ENCODE peak calls at places on chromosomes 3 and 15, in six cellular contexts. S, B, X, T, W and Q are unnamed samples.

GRCh38 chr3:158103131-158103955 is 2.9 kb downstream of the SHOX2 start:
- DNase-seq in S (no peak), B (no peak), X (no peak), T (no peak), W (peak), Q (no peak)

GRCh38 chr3:141115752-141116541 is 64.8 kb downstream of the SPSB4 start:
- DNase-seq in S (no peak), B (peak), X (no peak), T (no peak), W (peak), Q (peak)

GRCh38 chr3:163490119-163490518 is 1588.2 kb downstream of the SI start:
- DNase-seq in S (peak), B (no peak), X (no peak), T (peak), W (peak), Q (peak)

GRCh38 chr3:113117511-113118302 is 93.7 kb upstream of the BOC start:
- DNase-seq in S (no peak), B (no peak), X (peak), T (no peak), W (peak), Q (peak)

GRCh38 chr3:185823280-185824044 is 1.4 kb downstream of the IGF2BP2 start:
- DNase-seq in S (peak), B (no peak), X (no peak), T (no peak), W (peak), Q (peak)

GRCh38 chr3:185175370-185175987 is 22.6 kb upstream of the C3orf70 start:
- DNase-seq in S (peak), B (peak), X (no peak), T (no peak), W (peak), Q (peak)

GRCh38 chr15:92415639-92416297 is 22.1 kb downstream of the ST8SIA2 start:
- DNase-seq in S (no peak), B (no peak), X (no peak), T (no peak), W (no peak), Q (no peak)

GRCh38 chr3:173354124-173354523 is 43.4 kb upstream of the NLGN1 start:
- DNase-seq in S (no peak), B (no peak), X (no peak), T (no peak), W (no peak), Q (no peak)

GRCh38 chr3:122024800-122025199 is 2.8 kb upstream of the ILDR1 start:
- DNase-seq in S (no peak), B (no peak), X (no peak), T (no peak), W (no peak), Q (no peak)

GRCh38 chr3:187919018-187919417 is 173.8 kb upstream of the BCL6 start:
- DNase-seq in S (no peak), B (no peak), X (no peak), T (peak), W (no peak), Q (no peak)

GRCh38 chr3:123547881-123548534 is 36.8 kb downstream of the HACD2 start:
- DNase-seq in S (no peak), B (no peak), X (no peak), T (no peak), W (no peak), Q (peak)

GRCh38 chr3:168047190-168047795 is 48.4 kb downstream of the GOLIM4 start:
- DNase-seq in S (peak), B (no peak), X (peak), T (peak), W (peak), Q (peak)

GRCh38 chr15:72968531-72968922 is 83.7 kb upstream of the NEO1 start:
- DNase-seq in S (no peak), B (no peak), X (no peak), T (no peak), W (peak), Q (no peak)

GRCh38 chr15:83030021-83030420 is 18.6 kb upstream of the C15orf40 start:
- DNase-seq in S (no peak), B (no peak), X (no peak), T (no peak), W (no peak), Q (peak)

GRCh38 chr15:60798821-60799220 is 319.9 kb upstream of the ICE2 start:
- DNase-seq in S (no peak), B (no peak), X (peak), T (no peak), W (peak), Q (peak)

GRCh38 chr3:132777171-132777570 is 55.0 kb upstream of the NPHP3 start:
- DNase-seq in S (no peak), B (no peak), X (no peak), T (no peak), W (no peak), Q (no peak)

GRCh38 chr3:177126015-177126773 is 71.1 kb downstream of the TBL1XR1 start:
- DNase-seq in S (no peak), B (no peak), X (no peak), T (no peak), W (peak), Q (peak)

GRCh38 chr3:148178508-148178907 is 519.2 kb upstream of the AGTR1 start:
- DNase-seq in S (no peak), B (no peak), X (no peak), T (no peak), W (no peak), Q (no peak)

GRCh38 chr3:102339671-102340070 is 95.1 kb upstream of the ZPLD1 start:
- DNase-seq in S (no peak), B (no peak), X (no peak), T (no peak), W (no peak), Q (no peak)

GRCh38 chr15:74956648-74957300 is at the start of gene RPP25:
- DNase-seq in S (peak), B (peak), X (no peak), T (peak), W (peak), Q (peak)

GRCh38 chr3:122938756-122939425 is 88.7 kb downstream of the SEMA5B start:
- DNase-seq in S (no peak), B (peak), X (no peak), T (no peak), W (no peak), Q (peak)

GRCh38 chr3:100245932-100246331 is 14.9 kb upstream of the TBC1D23 start:
- DNase-seq in S (no peak), B (no peak), X (no peak), T (no peak), W (peak), Q (no peak)

GRCh38 chr15:31934821-31935220 is 95.5 kb upstream of the CHRNA7 start:
- DNase-seq in S (no peak), B (no peak), X (no peak), T (no peak), W (no peak), Q (no peak)

GRCh38 chr15:52290329-52290728 is 5.3 kb downstream of the MYO5C start:
- DNase-seq in S (peak), B (no peak), X (no peak), T (peak), W (no peak), Q (no peak)

GRCh38 chr3:134372405-134373277 is 1.6 kb downstream of the AMOTL2 start:
- DNase-seq in S (no peak), B (no peak), X (no peak), T (no peak), W (no peak), Q (no peak)

GRCh38 chr3:64063207-64063981 is 40.1 kb upstream of the PSMD6 start:
- DNase-seq in S (no peak), B (no peak), X (no peak), T (no peak), W (no peak), Q (no peak)

GRCh38 chr3:128805771-128806170 is 73.6 kb upstream of the ACAD9 start:
- DNase-seq in S (no peak), B (no peak), X (no peak), T (no peak), W (peak), Q (peak)

GRCh38 chr3:182292586-182292985 is 500.7 kb upstream of the ATP11B start:
- DNase-seq in S (no peak), B (no peak), X (no peak), T (no peak), W (no peak), Q (no peak)

GRCh38 chr3:172129534-172129867 is 90.1 kb downstream of the FNDC3B start:
- DNase-seq in S (no peak), B (no peak), X (no peak), T (no peak), W (no peak), Q (no peak)

GRCh38 chr15:70156781-70157261 is 59.1 kb upstream of the TLE3 start:
- DNase-seq in S (no peak), B (peak), X (no peak), T (no peak), W (peak), Q (no peak)

GRCh38 chr3:111548756-111549155 is 6.8 kb downstream of the CD96 start:
- DNase-seq in S (no peak), B (no peak), X (no peak), T (no peak), W (no peak), Q (no peak)

GRCh38 chr3:152574461-152575079 is 260.4 kb upstream of the P2RY1 start:
- DNase-seq in S (peak), B (peak), X (no peak), T (peak), W (peak), Q (peak)

GRCh38 chr15:70672081-70672480 is 91.3 kb downstream of the UACA start:
- DNase-seq in S (peak), B (no peak), X (no peak), T (no peak), W (no peak), Q (peak)

GRCh38 chr3:5348229-5348628 is 160.7 kb downstream of the EDEM1 start:
- DNase-seq in S (no peak), B (no peak), X (no peak), T (no peak), W (no peak), Q (no peak)

GRCh38 chr3:179037361-179037760 is 34.2 kb downstream of the ZMAT3 start:
- DNase-seq in S (no peak), B (no peak), X (no peak), T (no peak), W (peak), Q (peak)

DNA sequence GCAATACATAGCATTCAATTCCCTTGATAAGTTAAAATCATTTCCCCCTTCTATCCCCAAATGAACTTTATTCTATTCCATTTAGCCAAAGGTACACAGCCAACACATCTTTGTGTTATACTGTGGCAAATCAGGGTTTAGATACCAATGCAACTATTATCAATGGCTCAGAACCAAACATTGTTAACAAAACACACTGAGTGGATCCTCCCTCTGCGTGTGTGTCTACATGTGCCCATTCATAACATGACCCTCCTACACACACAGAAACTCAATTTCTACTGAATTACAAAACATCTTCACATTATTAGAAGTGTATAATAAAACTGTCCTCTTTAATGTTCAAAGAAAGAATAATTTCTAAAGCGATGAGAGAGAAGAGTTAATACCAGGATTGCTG is 1.3 kb downstream of the TTBK2 start:
- DNase-seq in S (no peak), B (no peak), X (no peak), T (no peak), W (peak), Q (peak)
- H3K4me3 ChIP-seq in S (peak), B (peak), X (peak), T (peak), W (peak), Q (peak)

DNA sequence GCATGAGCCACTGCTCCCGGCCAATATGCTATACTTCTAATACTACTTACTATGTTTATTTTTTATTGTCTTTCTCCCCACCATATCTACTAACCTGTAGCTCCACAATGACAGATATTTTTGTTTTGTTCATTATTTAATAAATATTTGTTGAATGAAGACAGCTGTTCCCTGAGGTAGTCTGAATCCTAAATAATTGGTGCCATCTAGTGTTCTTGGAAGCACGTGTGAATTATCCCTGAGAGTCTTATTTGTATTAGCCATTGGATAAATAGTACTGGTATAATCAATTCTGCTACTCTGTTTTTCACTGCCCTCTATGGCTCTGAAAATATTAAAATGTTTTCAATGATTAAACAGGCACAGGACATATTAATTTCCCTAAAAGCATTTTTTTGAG is 5.6 kb upstream of the APPL1 start:
- DNase-seq in S (no peak), B (no peak), X (no peak), T (no peak), W (peak), Q (peak)
- TF ChIP-seq CTCF in S (no peak), B (peak), X (peak), T (peak), W (peak), Q (peak)

GRCh38 chr3:108132727-108133373 is 42.0 kb upstream of the CD47 start:
- DNase-seq in S (no peak), B (no peak), X (peak), T (no peak), W (peak), Q (peak)
- H3K4me3 ChIP-seq in S (no peak), B (no peak), X (no peak), T (peak), W (no peak), Q (no peak)

GRCh38 chr15:39936187-39936586 is 2.3 kb downstream of the EIF2AK4 start:
- DNase-seq in S (no peak), B (no peak), X (no peak), T (no peak), W (peak), Q (no peak)

GRCh38 chr15:39936681-39937080 is 2.8 kb downstream of the EIF2AK4 start:
- DNase-seq in S (no peak), B (no peak), X (no peak), T (no peak), W (no peak), Q (no peak)

GRCh38 chr15:39934415-39935044 is 615 bp downstream of the EIF2AK4 start:
- DNase-seq in S (no peak), B (no peak), X (no peak), T (no peak), W (peak), Q (peak)

GRCh38 chr15:39935241-39935640 is 1.3 kb downstream of the EIF2AK4 start:
- DNase-seq in S (no peak), B (no peak), X (no peak), T (no peak), W (no peak), Q (no peak)

GRCh38 chr15:39931615-39932014 is 2.3 kb upstream of the EIF2AK4 start:
- DNase-seq in S (no peak), B (no peak), X (no peak), T (no peak), W (peak), Q (no peak)
- TF ChIP-seq CTCF in S (no peak), B (no peak), X (no peak), T (peak), W (no peak), Q (peak)